ENCODE peak calls at places on chromosome 12, in four cellular contexts. T is suprapubic skin, U is stomach, M is sigmoid colon. J is an unnamed sample.

GRCh38 chr12:94710933-94711332 is 60.6 kb upstream of the TMCC3 start:
- DNase-seq in T (no peak), M (no peak), U (no peak), J (no peak)

GRCh38 chr12:85179680-85180300 is 100.2 kb upstream of the ALX1 start:
- DNase-seq in U (no peak), M (no peak), T (no peak), J (no peak)

GRCh38 chr12:63985456-63985855 is 141.0 kb downstream of the SRGAP1 start:
- DNase-seq in U (no peak), M (no peak), T (no peak), J (no peak)

GRCh38 chr12:116066381-116067230 is 210.9 kb downstream of the MED13L start:
- DNase-seq in U (peak; percentile 57), M (no peak), T (no peak), J (no peak)

GRCh38 chr12:111775205-111776193 is 8.8 kb downstream of the ALDH2 start:
- DNase-seq in U (peak; percentile 91), M (peak; percentile 95), T (peak; percentile 88), J (peak; percentile 81)

GRCh38 chr12:95424271-95424994 is 49.5 kb upstream of the METAP2 start:
- DNase-seq in T (no peak), U (peak; percentile 56), M (peak; percentile 12), J (no peak)

GRCh38 chr12:116266631-116267349 is 10.7 kb downstream of the MED13L start:
- DNase-seq in U (no peak), M (no peak), T (no peak), J (no peak)

GRCh38 chr12:122051231-122051876 is 27.2 kb upstream of the MLXIP start:
- DNase-seq in T (no peak), U (no peak), M (peak; percentile 81), J (no peak)

GRCh38 chr12:6281081-6281809 is 29.2 kb upstream of the PLEKHG6 start:
- DNase-seq in T (peak; percentile 72), M (no peak), U (no peak), J (no peak)

GRCh38 chr12:75020068-75020557 is 189.5 kb downstream of the KCNC2 start:
- DNase-seq in T (no peak), U (no peak), M (no peak), J (no peak)

GRCh38 chr12:8697120-8697475 is 693 bp upstream of the RIMKLB start:
- DNase-seq in U (no peak), T (no peak), M (no peak), J (no peak)

GRCh38 chr12:8698132-8698829 is 490 bp downstream of the RIMKLB start:
- DNase-seq in M (peak; percentile 85), U (peak; percentile 62), T (peak; percentile 88), J (peak; percentile 42)

GRCh38 chr12:8698830-8699330 is 1.1 kb downstream of the RIMKLB start:
- DNase-seq in U (no peak), T (no peak), M (no peak), J (no peak)

GRCh38 chr12:8696402-8697100 is 1.2 kb upstream of the RIMKLB start:
- DNase-seq in T (no peak), M (no peak), U (no peak), J (no peak)

DNA sequence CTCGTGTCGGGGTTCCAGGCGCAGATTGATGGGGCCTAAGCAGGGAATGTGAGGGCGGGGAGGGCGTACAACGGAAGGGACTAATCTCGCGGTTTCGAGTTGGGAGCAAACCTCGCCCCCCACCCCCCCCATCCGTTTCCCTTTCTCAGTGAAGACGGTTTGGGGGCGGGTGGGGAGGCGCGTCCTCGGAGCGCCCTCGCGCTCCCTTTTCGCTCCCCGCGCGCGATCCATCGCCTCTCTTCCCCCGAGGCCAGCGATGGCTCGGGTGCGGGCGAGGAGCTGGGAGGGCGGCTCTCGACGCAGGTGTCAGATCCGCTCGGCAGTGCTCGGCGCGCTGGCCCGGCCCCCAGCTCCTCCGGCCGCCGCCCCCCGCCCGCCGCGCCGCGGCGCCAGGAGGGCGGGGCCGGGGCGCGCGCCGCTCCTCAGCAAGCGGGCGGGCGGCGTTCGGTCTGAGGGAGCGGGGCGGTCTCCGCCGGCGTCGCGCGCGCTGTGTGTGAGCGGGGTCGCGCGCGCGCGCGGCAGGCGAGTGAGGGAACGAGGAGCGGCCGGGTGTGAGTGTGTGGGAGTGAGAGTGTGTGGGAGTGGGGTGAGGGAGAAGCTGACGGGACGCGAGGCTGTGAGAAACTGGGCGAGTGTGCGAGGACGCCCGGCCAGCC is at the start of gene RIMKLB:
- DNase-seq in M (peak; percentile 93), T (peak; percentile 88), U (peak; percentile 79), J (peak; percentile 79)
- TF ChIP-seq EP300 in M (no peak), T (no peak), U (no peak), J (peak; percentile 67)

GRCh38 chr12:124459852-124460645 is 107.4 kb downstream of the NCOR2 start:
- DNase-seq in U (no peak), T (no peak), M (no peak), J (no peak)
- H3K36me3 ChIP-seq in U (peaks cover 81% of the 10 kb centered on the region), T (peaks cover 75% of the 10 kb centered on the region), M (peaks cover 6% of the 10 kb centered on the region), J (no peaks in the 10 kb centered on the region)

DNA sequence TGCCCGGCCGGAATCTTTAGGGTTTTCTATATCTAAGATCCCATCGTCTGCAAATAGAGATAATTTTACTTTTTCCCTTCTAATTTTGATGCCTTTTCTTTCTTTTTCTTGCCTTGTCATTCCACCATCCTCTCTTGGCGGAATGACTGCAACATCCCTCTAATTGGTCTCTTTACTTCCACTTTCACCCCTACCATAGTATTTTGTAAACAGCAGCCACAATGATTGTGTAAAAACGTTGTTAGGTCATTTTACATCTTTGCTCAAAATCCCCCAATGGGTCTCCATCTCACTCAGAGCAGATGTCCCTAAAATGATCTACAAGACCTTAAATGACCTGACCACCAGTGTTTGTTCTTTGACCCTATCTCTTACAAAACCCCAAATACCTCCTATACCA is 80.0 kb upstream of the STAC3 start:
- DNase-seq in M (no peak), T (no peak), U (no peak), J (no peak)
- H3K27ac ChIP-seq in M (no peak overlapping the region), T (no peak overlapping the region), U (no peak overlapping the region), J (no peak overlapping the region)

GRCh38 chr12:54611715-54612116 is 23.0 kb downstream of the LACRT start:
- DNase-seq in T (peak; percentile 57), U (no peak), M (no peak), J (no peak)
- TF ChIP-seq EP300 in T (no peak), U (no peak), M (no peak), J (no peak)

GRCh38 chr12:49027846-49028245 is 9.3 kb upstream of the PRKAG1 start:
- DNase-seq in T (no peak), U (no peak), M (no peak), J (no peak)
- H3K36me3 ChIP-seq in T (peaks cover 89% of the 10 kb centered on the region), U (peaks cover 100% of the 10 kb centered on the region), M (peaks cover 51% of the 10 kb centered on the region), J (peaks cover 43% of the 10 kb centered on the region)

GRCh38 chr12:22598763-22599161 is 26.2 kb upstream of the ETNK1 start:
- DNase-seq in U (no peak), M (no peak), T (no peak), J (no peak)
- H3K27ac ChIP-seq in U (no peak overlapping the region), M (no peak overlapping the region), T (no peak overlapping the region), J (no peak overlapping the region)

GRCh38 chr12:46382974-46383653 is 10.5 kb upstream of the SLC38A2 start:
- DNase-seq in M (peak; percentile 99), T (peak; percentile 99), U (peak; percentile 98), J (peak; percentile 93)
- TF ChIP-seq EP300 in M (no peak), T (no peak), U (no peak), J (peak; percentile 96)

DNA sequence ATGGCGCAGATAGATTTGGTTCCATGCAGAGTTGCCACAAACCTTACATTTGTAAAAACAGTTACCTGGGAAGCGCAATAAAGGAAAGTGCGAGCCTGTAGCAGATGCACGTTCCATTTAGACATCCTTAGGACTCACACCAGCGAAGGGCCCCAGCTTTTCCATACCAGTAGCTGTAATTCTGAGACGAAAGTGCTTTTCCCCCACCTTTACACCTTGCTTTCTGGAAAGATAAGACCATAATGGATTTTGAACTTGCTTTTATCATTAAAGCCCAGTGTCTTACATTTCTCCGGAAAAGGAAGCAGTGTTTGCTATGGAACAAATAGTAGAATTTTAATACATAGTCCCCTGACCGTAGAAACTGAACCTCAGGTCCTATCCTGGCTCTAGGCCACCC is 616 bp upstream of the CCDC77 start:
- DNase-seq in T (no peak), U (no peak), M (no peak), J (no peak)
- H3K36me3 ChIP-seq in T (no peaks in the 10 kb centered on the region), U (no peaks in the 10 kb centered on the region), M (no peaks in the 10 kb centered on the region), J (no peaks in the 10 kb centered on the region)

DNA sequence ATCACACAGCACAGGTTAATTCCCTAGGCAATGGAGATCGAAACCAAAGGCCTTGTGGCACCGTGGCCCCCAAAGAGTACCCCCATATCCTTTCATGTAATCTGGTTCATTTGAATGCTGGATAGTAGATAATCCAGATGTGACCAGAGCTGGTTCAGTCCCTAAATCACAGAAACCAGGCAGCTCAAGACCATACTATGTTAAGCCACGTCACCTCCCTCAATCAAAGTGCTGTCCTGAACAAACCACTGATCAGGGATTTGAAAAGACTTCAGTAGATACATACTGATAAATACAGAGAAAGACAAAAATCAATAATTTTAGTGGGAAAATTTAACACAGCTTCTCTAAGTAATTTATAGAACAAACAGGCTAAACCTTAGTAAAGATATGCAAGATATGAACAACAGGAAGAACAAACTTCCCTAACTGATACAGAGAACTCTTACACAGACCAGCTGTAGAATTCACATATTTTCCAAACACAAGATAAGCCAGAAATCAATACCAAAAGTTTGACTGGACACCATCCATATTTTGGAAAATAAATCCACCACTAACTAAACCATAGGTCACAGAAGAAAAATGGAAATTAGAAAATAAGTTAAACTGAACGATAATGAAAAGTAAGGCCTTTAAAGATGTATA is 67.1 kb downstream of the BCAT1 start:
- DNase-seq in M (no peak), T (no peak), U (no peak), J (no peak)
- H3K27ac ChIP-seq in M (no peak overlapping the region), T (no peak overlapping the region), U (no peak overlapping the region), J (no peak overlapping the region)